ENCODE peak calls at places on chromosomes 3 and 15, in nine cellular contexts. M is effector memory CD4-positive, alpha-beta T cell; N is mammary epithelial cell; J is mesendoderm; Z is colonic mucosa; B is stomach; S is uterus; R is H9; V is transverse colon. G is an unnamed sample. For H3K4me1, the result is how much of the 10 kb centered on the place peaks cover.

GRCh38 chr3:13884851-13885703 is 5.2 kb upstream of the WNT7A start:
- DNase-seq in M (peak), N (peak), J (peak), Z (peak), B (peak), S (no peak), R (peak), V (peak), G (no peak)

GRCh38 chr3:97291901-97292300 is 472.7 kb upstream of the ARL6 start:
- DNase-seq in M (no peak), N (no peak), J (no peak), Z (no peak), B (no peak), S (no peak), R (no peak), V (no peak), G (no peak)

GRCh38 chr15:90412356-90413194 is 24.5 kb downstream of the IQGAP1 start:
- DNase-seq in M (no peak), N (peak), J (peak), Z (peak), B (peak), S (no peak), R (peak), V (peak), G (no peak)

GRCh38 chr15:67039349-67040075 is 25.9 kb upstream of the SMAD3 start:
- DNase-seq in M (no peak), N (peak), J (peak), Z (no peak), B (no peak), S (no peak), R (peak), V (no peak), G (no peak)

GRCh38 chr3:125055913-125056705 is at the start of gene HEG1:
- DNase-seq in M (peak), N (peak), J (peak), Z (peak), B (peak), S (peak), R (peak), V (peak), G (peak)

GRCh38 chr3:189780556-189781270 is 149.5 kb downstream of the TP63 start:
- DNase-seq in M (no peak), N (no peak), J (no peak), Z (no peak), B (no peak), S (no peak), R (no peak), V (no peak), G (peak)

GRCh38 chr15:61621146-61621545 is 392.0 kb upstream of the RORA start:
- DNase-seq in M (no peak), N (peak), J (peak), Z (peak), B (no peak), S (no peak), R (peak), V (no peak), G (peak)

GRCh38 chr15:90497912-90498311 is 31.8 kb upstream of the CRTC3 start:
- DNase-seq in M (no peak), N (no peak), J (no peak), Z (peak), B (no peak), S (no peak), R (peak), V (peak), G (no peak)

GRCh38 chr15:45231061-45231576 is 20.9 kb upstream of the SLC28A2 start:
- DNase-seq in M (no peak), N (no peak), J (no peak), Z (no peak), B (no peak), S (no peak), R (no peak), V (no peak), G (no peak)

GRCh38 chr3:20657566-20657965 is 471.6 kb upstream of the SGO1 start:
- DNase-seq in M (no peak), N (no peak), J (no peak), Z (no peak), B (no peak), S (no peak), R (no peak), V (no peak), G (no peak)

GRCh38 chr3:143352850-143353550 is 233.4 kb downstream of the CHST2 start:
- DNase-seq in M (no peak), N (no peak), J (peak), Z (no peak), B (no peak), S (no peak), R (no peak), V (no peak), G (no peak)

GRCh38 chr3:48564022-48564421 is 441 bp upstream of the UCN2 start:
- DNase-seq in M (no peak), N (peak), J (no peak), Z (peak), B (peak), S (no peak), R (no peak), V (peak), G (peak)

GRCh38 chr3:39112535-39112934 is 5.1 kb downstream of the TTC21A start:
- DNase-seq in M (no peak), N (no peak), J (no peak), Z (no peak), B (no peak), S (no peak), R (no peak), V (no peak), G (no peak)

GRCh38 chr15:72358532-72359180 is 17.2 kb downstream of the HEXA start:
- DNase-seq in M (no peak), N (peak), J (no peak), Z (peak), B (peak), S (peak), R (no peak), V (peak), G (peak)

GRCh38 chr3:30934208-30934550 is 39.7 kb upstream of the GADL1 start:
- DNase-seq in M (no peak), N (peak), J (peak), Z (no peak), B (no peak), S (no peak), R (no peak), V (no peak), G (no peak)

GRCh38 chr15:68820589-68821189 is at the start of gene ANP32A:
- DNase-seq in M (peak), N (peak), J (peak), Z (peak), B (peak), S (peak), R (peak), V (peak), G (peak)

GRCh38 chr3:95971573-95971972 is 842.8 kb upstream of the EPHA6 start:
- DNase-seq in M (no peak), N (no peak), J (no peak), Z (no peak), B (no peak), S (no peak), R (no peak), V (no peak), G (no peak)

GRCh38 chr15:85704720-85705119 is 90.0 kb downstream of the KLHL25 start:
- DNase-seq in M (no peak), N (no peak), J (no peak), Z (no peak), B (no peak), S (peak), R (no peak), V (no peak), G (no peak)

GRCh38 chr3:169923189-169923588 is 11.8 kb downstream of the SAMD7 start:
- DNase-seq in M (no peak), N (no peak), J (no peak), Z (peak), B (peak), S (peak), R (no peak), V (peak), G (peak)

GRCh38 chr15:91291673-91292072 is 191.6 kb downstream of the SV2B start:
- DNase-seq in M (no peak), N (no peak), J (peak), Z (no peak), B (no peak), S (peak), R (peak), V (no peak), G (no peak)

GRCh38 chr15:60397772-60398445 is at the start of gene ANXA2:
- DNase-seq in M (peak), N (peak), J (peak), Z (peak), B (peak), S (peak), R (peak), V (peak), G (peak)

GRCh38 chr3:78238811-78239210 is 1198.9 kb downstream of the ROBO2 start:
- DNase-seq in M (no peak), N (no peak), J (no peak), Z (no peak), B (no peak), S (no peak), R (no peak), V (no peak), G (no peak)

GRCh38 chr3:45269952-45270351 is 43.9 kb upstream of the TMEM158 start:
- DNase-seq in M (no peak), N (no peak), J (peak), Z (no peak), B (no peak), S (no peak), R (no peak), V (no peak), G (no peak)

GRCh38 chr15:38861108-38861507 is 296.5 kb upstream of the RASGRP1 start:
- DNase-seq in M (no peak), N (no peak), J (no peak), Z (no peak), B (no peak), S (no peak), R (no peak), V (peak), G (no peak)

GRCh38 chr15:31214864-31215489 is 111.7 kb upstream of the KLF13 start:
- DNase-seq in M (no peak), N (peak), J (no peak), Z (peak), B (peak), S (peak), R (no peak), V (peak), G (peak)

GRCh38 chr15:31215490-31216209 is 111.0 kb upstream of the KLF13 start:
- DNase-seq in M (peak), N (peak), J (peak), Z (peak), B (peak), S (peak), R (peak), V (peak), G (peak)

GRCh38 chr15:31216210-31216911 is 110.3 kb upstream of the KLF13 start:
- DNase-seq in M (peak), N (peak), J (peak), Z (peak), B (peak), S (peak), R (peak), V (peak), G (peak)

GRCh38 chr15:31217566-31218270 is 108.9 kb upstream of the KLF13 start:
- DNase-seq in M (no peak), N (no peak), J (no peak), Z (no peak), B (no peak), S (no peak), R (no peak), V (peak), G (no peak)

DNA sequence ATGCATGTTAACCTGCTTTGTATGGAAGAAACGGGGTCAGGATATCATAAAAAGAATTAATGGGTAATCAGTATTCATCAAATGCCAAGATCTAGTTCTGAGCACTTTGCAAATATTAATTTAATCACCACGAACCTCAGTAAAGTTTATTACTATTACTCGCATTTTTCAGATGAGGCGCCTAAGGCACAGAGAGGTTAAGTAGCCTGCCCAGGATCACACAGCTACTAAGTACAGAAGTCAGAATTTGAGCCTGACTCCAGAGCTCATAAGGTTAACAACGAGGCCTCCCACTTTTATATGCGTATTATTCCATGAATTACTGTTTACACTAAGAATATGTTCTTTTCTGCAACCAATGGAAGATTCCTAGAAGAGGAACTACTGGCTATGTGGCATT is 109.6 kb upstream of the KLF13 start:
- DNase-seq in M (no peak), N (no peak), J (no peak), Z (no peak), B (peak), S (no peak), R (no peak), V (peak), G (no peak)
- H3K27ac ChIP-seq in M (peak), N (no peak), J (no peak), Z (peak), B (peak), S (peak), R (no peak), V (peak), G (no peak)

DNA sequence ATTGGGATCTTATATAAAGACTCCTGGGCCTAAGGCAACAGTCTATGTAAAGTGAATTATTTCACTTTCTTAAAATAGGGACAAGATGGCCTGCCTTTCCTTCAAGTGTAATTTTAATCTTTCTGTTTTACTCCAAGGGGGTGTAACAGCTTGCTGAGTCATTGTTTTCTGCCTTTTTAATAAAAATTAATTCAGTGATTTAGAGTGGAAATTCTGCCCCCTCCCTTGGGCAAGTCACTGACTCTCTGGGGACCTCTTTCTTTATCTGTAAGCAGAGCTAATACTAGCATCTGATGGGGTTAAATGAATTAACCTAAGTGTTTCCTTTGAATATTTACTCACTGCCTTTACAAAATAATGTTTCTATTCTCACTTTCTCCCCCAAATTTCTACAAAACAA is 23.9 kb downstream of the LRRK1 start:
- DNase-seq in M (no peak), N (no peak), J (no peak), Z (no peak), B (no peak), S (no peak), R (no peak), V (no peak), G (no peak)
- H3K4me1 ChIP-seq in M (under half), N (under half), J (under half), Z (under half), B (under half), S (under half), R (under half), V (under half), G (under half)

GRCh38 chr3:16402451-16402850 is 111.0 kb downstream of the RFTN1 start:
- DNase-seq in M (no peak), N (peak), J (no peak), Z (no peak), B (no peak), S (no peak), R (no peak), V (no peak), G (no peak)

GRCh38 chr3:16400143-16400935 is 113.2 kb downstream of the RFTN1 start:
- DNase-seq in M (no peak), N (no peak), J (no peak), Z (no peak), B (no peak), S (no peak), R (no peak), V (no peak), G (no peak)

GRCh38 chr3:16398542-16399126 is 114.9 kb downstream of the RFTN1 start:
- DNase-seq in M (no peak), N (no peak), J (no peak), Z (no peak), B (no peak), S (no peak), R (no peak), V (no peak), G (no peak)

GRCh38 chr3:16399473-16399872 is 114.0 kb downstream of the RFTN1 start:
- DNase-seq in M (no peak), N (peak), J (peak), Z (no peak), B (no peak), S (peak), R (peak), V (no peak), G (no peak)

GRCh38 chr3:16401273-16401672 is 112.2 kb downstream of the RFTN1 start:
- DNase-seq in M (no peak), N (no peak), J (no peak), Z (no peak), B (no peak), S (no peak), R (no peak), V (no peak), G (no peak)
- H3K27ac ChIP-seq in M (no peak), N (no peak), J (no peak), Z (no peak), B (no peak), S (peak), R (no peak), V (peak), G (peak)

GRCh38 chr15:70097337-70098169 is at the start of gene TLE3:
- DNase-seq in M (peak), N (peak), J (peak), Z (peak), B (peak), S (peak), R (peak), V (peak), G (peak)
- H3K4me1 ChIP-seq in M (half or more), N (under half), J (under half), Z (under half), B (half or more), S (under half), R (under half), V (half or more), G (half or more)

GRCh38 chr3:37510749-37511148 is 336.4 kb upstream of the LRRFIP2 start:
- DNase-seq in M (no peak), N (no peak), J (no peak), Z (no peak), B (no peak), S (no peak), R (no peak), V (no peak), G (no peak)
- H3K27ac ChIP-seq in M (no peak), N (no peak), J (no peak), Z (no peak), B (peak), S (no peak), R (no peak), V (no peak), G (peak)

GRCh38 chr3:197794115-197794514 is 3.1 kb downstream of the LRCH3 start:
- DNase-seq in M (no peak), N (no peak), J (no peak), Z (no peak), B (no peak), S (no peak), R (no peak), V (no peak), G (no peak)
- H3K4me1 ChIP-seq in M (under half), N (under half), J (under half), Z (under half), B (under half), S (under half), R (under half), V (under half), G (under half)

GRCh38 chr15:51816615-51817014 is 12.8 kb upstream of the TMOD3 start:
- DNase-seq in M (no peak), N (no peak), J (no peak), Z (no peak), B (no peak), S (no peak), R (no peak), V (no peak), G (no peak)
- H3K27ac ChIP-seq in M (no peak), N (no peak), J (no peak), Z (no peak), B (no peak), S (no peak), R (no peak), V (no peak), G (no peak)

GRCh38 chr3:98594630-98594961 is 1.2 kb upstream of the CPOX start:
- DNase-seq in M (no peak), N (no peak), J (no peak), Z (no peak), B (no peak), S (no peak), R (no peak), V (no peak), G (no peak)
- H3K4me1 ChIP-seq in M (under half), N (under half), J (under half), Z (under half), B (under half), S (under half), R (under half), V (under half), G (under half)

GRCh38 chr3:46889381-46890110 is 12.0 kb downstream of the PTH1R start:
- DNase-seq in M (no peak), N (no peak), J (no peak), Z (no peak), B (no peak), S (peak), R (no peak), V (no peak), G (peak)
- H3K27ac ChIP-seq in M (no peak), N (no peak), J (no peak), Z (no peak), B (no peak), S (no peak), R (no peak), V (no peak), G (no peak)

GRCh38 chr3:56915969-56916586 is 114.3 kb upstream of the ARHGEF3 start:
- DNase-seq in M (peak), N (no peak), J (peak), Z (no peak), B (peak), S (peak), R (peak), V (peak), G (peak)
- H3K4me1 ChIP-seq in M (under half), N (under half), J (under half), Z (under half), B (under half), S (under half), R (under half), V (under half), G (under half)